ENCODE peak calls at places on chromosomes 16 and 17, in nine cellular contexts. M, J, G, P, D, E, Z, W and O are unnamed samples.
A peak's percentile ranks its signal among the peaks of the same experiment; 100 is the strongest.

GRCh38 chr17:40351185-40352043 is 13.1 kb downstream of the GJD3 start:
- DNase-seq in M (no peak), P (no peak), G (no peak), D (no peak), E (peak; percentile 44), J (no peak), W (no peak), Z (peak; percentile 43), O (peak; percentile 83)

GRCh38 chr17:41505007-41505835 is at the start of gene KRT13:
- DNase-seq in G (no peak), Z (no peak), D (no peak), E (no peak), J (no peak), M (no peak), P (no peak), W (no peak), O (no peak)

GRCh38 chr17:64393000-64393402 is 2.3 kb upstream of the PECAM1 start:
- DNase-seq in Z (peak; percentile 74), E (no peak), M (no peak), P (no peak), J (no peak), W (no peak), D (no peak), G (no peak), O (no peak)

GRCh38 chr16:85570213-85570734 is 42.8 kb upstream of the GSE1 start:
- DNase-seq in Z (peak; percentile 64), W (no peak), P (no peak), G (no peak), E (no peak), M (no peak), D (no peak), J (no peak), O (no peak)

GRCh38 chr16:13594798-13595197 is 325.2 kb upstream of the ERCC4 start:
- DNase-seq in J (no peak), D (no peak), Z (no peak), E (no peak), G (no peak), W (no peak), M (no peak), P (no peak), O (no peak)

GRCh38 chr17:40025991-40026815 is 11.0 kb downstream of the CSF3 start:
- DNase-seq in W (no peak), G (no peak), D (peak; percentile 68), M (no peak), P (no peak), E (no peak), J (no peak), Z (no peak), O (no peak)

GRCh38 chr17:60455378-60455777 is 33.1 kb downstream of the CHCT1 start:
- DNase-seq in D (no peak), M (no peak), Z (no peak), W (no peak), J (no peak), E (no peak), P (no peak), G (no peak), O (no peak)

GRCh38 chr17:19372866-19373505 is 5.3 kb upstream of the MAPK7 start:
- DNase-seq in D (no peak), M (no peak), Z (peak; percentile 45), J (no peak), G (no peak), W (no peak), P (no peak), E (no peak), O (no peak)

GRCh38 chr17:45104907-45105624 is 27.2 kb downstream of the PLCD3 start:
- DNase-seq in D (no peak), P (no peak), M (no peak), J (no peak), W (no peak), Z (no peak), G (no peak), E (no peak), O (no peak)

GRCh38 chr17:45104029-45104428 is 28.3 kb downstream of the PLCD3 start:
- DNase-seq in W (no peak), M (no peak), Z (no peak), G (no peak), J (no peak), P (no peak), E (no peak), D (no peak), O (no peak)

GRCh38 chr17:45103269-45103795 is 29.0 kb downstream of the PLCD3 start:
- DNase-seq in D (no peak), M (no peak), E (no peak), W (no peak), Z (no peak), J (no peak), G (no peak), P (no peak), O (no peak)

GRCh38 chr17:45106101-45106500 is 26.2 kb downstream of the PLCD3 start:
- DNase-seq in M (no peak), Z (no peak), P (no peak), D (no peak), J (no peak), G (no peak), W (no peak), E (no peak), O (no peak)

DNA sequence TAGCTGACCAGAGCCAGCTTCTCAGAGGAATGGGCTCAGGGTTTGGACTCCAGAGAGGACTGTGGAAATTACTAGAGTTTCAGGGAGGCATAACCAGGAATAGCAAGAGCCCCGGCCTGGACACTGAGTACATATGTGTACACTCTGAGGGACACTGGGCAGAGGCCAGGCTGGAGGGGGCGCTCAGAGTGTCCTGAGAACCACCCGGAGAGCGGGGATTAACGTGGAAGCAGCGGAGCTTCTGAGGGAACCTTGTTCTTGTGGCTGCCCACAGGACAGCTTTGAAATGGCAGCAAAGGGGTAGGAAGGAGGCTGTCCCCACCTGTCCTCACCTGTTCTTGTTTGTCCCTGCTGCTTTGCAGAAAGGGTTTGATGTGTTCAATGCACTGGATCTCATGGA is 27.8 kb downstream of the PLCD3 start:
- DNase-seq in J (no peak), Z (no peak), G (no peak), M (no peak), E (no peak), D (no peak), W (no peak), P (no peak), O (no peak)
- H3K4me3 ChIP-seq in J (no peak overlapping the region), Z (no peak overlapping the region), G (no peak overlapping the region), M (no peak overlapping the region), E (no peak overlapping the region), D (no peak overlapping the region), W (no peak overlapping the region), P (no peak overlapping the region), O (no peak overlapping the region)

GRCh38 chr16:4840984-4841383 is 6.1 kb downstream of the GLYR1 start:
- DNase-seq in M (no peak), W (no peak), Z (no peak), J (no peak), D (no peak), E (no peak), G (no peak), P (no peak), O (no peak)

GRCh38 chr16:4847774-4848587 is 700 bp downstream of the UBN1 start:
- DNase-seq in W (peak; percentile 78), G (peak; percentile 61), J (peak; percentile 80), E (peak; percentile 48), Z (no peak), P (peak; percentile 66), D (peak; percentile 66), M (peak; percentile 77), O (peak; percentile 41)

GRCh38 chr16:4846901-4847773 is at the start of the genes GLYR1 and UBN1:
- DNase-seq in G (peak; percentile 99), M (peak; percentile 99), Z (peak; percentile 100), D (peak; percentile 95), P (peak; percentile 99), E (peak; percentile 97), J (peak; percentile 100), W (peak; percentile 99), O (peak; percentile 100)

GRCh38 chr16:4850211-4850610 is 2.9 kb downstream of the UBN1 start:
- DNase-seq in D (peak; percentile 18), G (no peak), W (no peak), J (peak; percentile 27), P (no peak), Z (no peak), M (no peak), E (no peak), O (no peak)

GRCh38 chr16:4846503-4846900 is 586 bp downstream of the GLYR1 start:
- DNase-seq in G (peak; percentile 61), W (peak; percentile 71), D (peak; percentile 66), Z (no peak), J (peak; percentile 87), E (peak; percentile 38), P (peak; percentile 68), M (peak; percentile 54), O (peak; percentile 76)
- H3K27me3 ChIP-seq in G (no peaks in the 10 kb centered on the region), W (no peaks in the 10 kb centered on the region), D (no peaks in the 10 kb centered on the region), Z (no peaks in the 10 kb centered on the region), J (no peaks in the 10 kb centered on the region), E (no peaks in the 10 kb centered on the region), P (no peaks in the 10 kb centered on the region), M (no peaks in the 10 kb centered on the region), O (no peaks in the 10 kb centered on the region)

DNA sequence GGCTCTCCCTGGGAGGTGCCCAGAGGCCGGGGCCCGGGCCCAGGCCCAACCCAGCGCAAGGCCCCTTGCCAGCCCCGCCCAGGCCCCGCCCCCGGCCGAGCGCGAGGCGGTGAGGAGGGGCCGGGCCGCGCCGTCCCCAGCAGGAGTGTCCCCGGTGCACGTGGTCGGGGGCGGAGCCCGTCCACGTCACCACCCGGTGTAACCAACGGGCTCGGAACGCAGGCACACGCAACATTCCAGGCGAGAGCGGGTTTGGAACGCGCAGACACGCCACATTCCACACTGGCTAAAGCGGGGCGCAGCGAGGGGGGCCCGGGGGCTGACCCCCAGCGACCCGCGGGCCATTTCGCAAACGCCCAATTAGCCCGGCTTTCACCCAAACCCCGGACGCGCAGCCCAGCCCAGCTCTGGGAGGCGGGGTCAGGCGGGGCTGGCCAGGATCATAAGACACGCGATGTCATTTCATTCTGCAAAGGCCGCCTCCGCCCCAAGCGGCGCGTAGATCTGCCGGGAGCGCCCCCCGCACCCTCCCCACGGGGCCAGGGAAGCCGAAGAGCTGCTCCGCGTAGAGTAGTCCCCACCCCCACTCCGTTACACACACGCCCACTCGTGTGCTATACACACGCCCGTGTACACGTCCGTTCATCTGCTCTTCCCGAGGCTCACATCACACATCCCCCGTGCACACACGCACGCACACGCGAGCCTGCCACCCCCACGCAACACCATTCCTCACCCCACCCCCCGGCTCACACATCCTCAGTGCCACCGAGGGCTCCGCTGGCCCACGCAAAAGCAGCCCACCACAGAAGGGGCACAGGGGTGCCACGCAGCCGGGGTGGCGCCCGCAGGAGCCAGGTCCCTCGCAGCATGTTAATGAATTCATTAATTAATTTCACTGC is 1.0 kb downstream of the MNT start:
- DNase-seq in Z (peak; percentile 93), D (peak; percentile 92), P (peak; percentile 97), J (peak; percentile 98), G (peak; percentile 95), W (peak; percentile 96), M (peak; percentile 98), E (peak; percentile 87), O (peak; percentile 93)
- H3K4me3 ChIP-seq in Z (peak overlapping the region; percentile 96), D (peak overlapping the region; percentile 87), P (peak overlapping the region; percentile 83), J (peak overlapping the region; percentile 96), G (peak overlapping the region; percentile 82), W (peak overlapping the region; percentile 56), M (peak overlapping the region; percentile 91), E (peak overlapping the region; percentile 86), O (peak overlapping the region; percentile 82)

GRCh38 chr16:71425746-71426068 is 16.1 kb downstream of the TLE7 start:
- DNase-seq in D (no peak), W (no peak), P (no peak), Z (no peak), G (no peak), M (no peak), J (no peak), E (no peak), O (no peak)

GRCh38 chr16:71426069-71426879 is 15.6 kb downstream of the TLE7 start:
- DNase-seq in P (peak; percentile 56), W (peak; percentile 76), Z (peak; percentile 84), G (no peak), J (peak; percentile 70), M (peak; percentile 56), E (no peak), D (peak; percentile 90), O (peak; percentile 68)

GRCh38 chr16:71428385-71428784 is 13.5 kb downstream of the TLE7 start:
- DNase-seq in J (no peak), E (no peak), D (no peak), M (no peak), P (no peak), Z (no peak), W (no peak), G (no peak), O (no peak)

GRCh38 chr16:71428883-71429282 is 13.0 kb downstream of the TLE7 start:
- DNase-seq in M (no peak), P (no peak), D (no peak), G (no peak), J (peak; percentile 13), E (no peak), W (no peak), Z (no peak), O (no peak)

DNA sequence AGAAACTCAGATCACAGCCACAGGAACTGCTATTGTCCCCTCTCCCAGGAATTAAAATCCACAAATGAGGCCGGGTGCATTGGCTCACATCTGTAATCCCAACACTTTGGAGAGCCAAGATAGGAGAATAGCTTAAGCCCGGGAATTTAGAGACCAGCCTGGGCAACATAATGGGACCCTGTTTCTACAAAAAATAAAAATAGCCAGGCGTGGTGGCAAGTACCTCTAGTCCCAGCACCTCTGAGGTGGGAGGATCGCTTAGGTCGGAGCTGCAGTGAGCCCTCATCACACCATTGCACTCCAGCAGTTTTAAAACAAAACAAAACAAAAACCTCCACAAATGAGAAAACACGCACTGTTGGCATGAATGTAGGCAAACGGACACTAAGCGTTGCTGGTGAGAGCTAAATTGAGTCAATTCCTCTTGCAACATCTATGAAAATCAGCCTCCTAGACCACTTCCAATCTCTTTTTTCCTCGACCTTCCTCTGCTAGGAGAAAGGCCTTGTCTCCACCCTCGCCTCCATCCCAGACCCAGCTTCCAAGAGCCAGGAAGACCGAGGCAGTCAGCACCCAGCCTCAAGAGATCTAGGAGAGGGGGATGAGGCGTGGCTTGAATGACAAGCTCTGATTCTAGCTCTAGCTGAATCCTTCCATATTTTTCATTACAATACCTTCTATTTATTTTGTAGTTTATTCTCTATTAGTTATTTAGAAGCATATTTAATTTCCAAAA is 14.8 kb downstream of the TLE7 start:
- DNase-seq in G (no peak), W (no peak), D (no peak), E (no peak), J (no peak), P (no peak), Z (no peak), M (no peak), O (no peak)
- H3K27me3 ChIP-seq in G (no peaks in the 10 kb centered on the region), W (no peaks in the 10 kb centered on the region), D (peaks cover 7% of the 10 kb centered on the region), E (no peaks in the 10 kb centered on the region), J (no peaks in the 10 kb centered on the region), P (peaks cover 48% of the 10 kb centered on the region), Z (peaks cover 9% of the 10 kb centered on the region), M (no peaks in the 10 kb centered on the region), O (peaks cover 24% of the 10 kb centered on the region)